ENCODE peak calls at places on chromosomes 6 and 20, in six cellular contexts. X is astrocyte of the hippocampus; L is naive thymus-derived CD8-positive, alpha-beta T cell; Y is glutamatergic neuron; C is activated T-cell treated with anti-CD3 and anti-CD28 coated beads, Interleukin-2, amount 50 U/mL, for 72 hours; S is right cardiac atrium. Z is an unnamed sample.

GRCh38 chr20:43665466-43666176 is 1.3 kb upstream of the MYBL2 start:
- DNase-seq in L (no peak), S (no peak), C (no peak), Y (no peak), X (no peak), Z (no peak)

GRCh38 chr6:89313006-89313405 is 2.1 kb downstream of the GABRR2 start:
- DNase-seq in L (no peak), Y (no peak), C (no peak), S (no peak), X (peak), Z (no peak)

GRCh38 chr6:167668019-167668753 is 158.5 kb upstream of the AFDN start:
- DNase-seq in L (no peak), X (no peak), C (no peak), S (no peak), Y (peak), Z (no peak)

GRCh38 chr20:20946122-20946759 is 159.9 kb downstream of the LINC00237 start:
- DNase-seq in X (peak), S (no peak), C (no peak), Y (no peak), L (no peak), Z (no peak)

GRCh38 chr20:62872184-62872862 is 10.7 kb upstream of the TCFL5 start:
- DNase-seq in X (no peak), C (no peak), S (no peak), L (no peak), Y (no peak), Z (no peak)

GRCh38 chr6:43493833-43494232 is 16.3 kb downstream of the LRRC73 start:
- DNase-seq in L (no peak), Y (no peak), S (no peak), C (no peak), X (no peak), Z (no peak)

GRCh38 chr20:34824026-34824860 is 1.2 kb downstream of the NCOA6 start:
- DNase-seq in S (peak), C (peak), X (peak), L (peak), Y (peak), Z (no peak)

GRCh38 chr20:48025661-48026060 is 240.4 kb upstream of the SULF2 start:
- DNase-seq in L (no peak), S (no peak), Y (no peak), C (no peak), X (peak), Z (no peak)